ENCODE peak calls at places on chromosomes 12 and 14, in ten cellular contexts. V, N, W, T, B, J, D, I, P and Q are unnamed samples.

GRCh38 chr12:9221476-9221875 is 13.3 kb upstream of the PZP start:
- DNase-seq in T (no peak), N (no peak), P (no peak), I (no peak), D (no peak), V (no peak), J (no peak), W (no peak), B (no peak), Q (no peak)

GRCh38 chr12:106333756-106334155 is 23.8 kb upstream of the POLR3B start:
- DNase-seq in N (no peak), P (no peak), J (no peak), I (no peak), D (no peak), T (no peak), V (no peak), W (no peak), B (no peak), Q (no peak)

GRCh38 chr12:45730842-45731336 is 1.4 kb downstream of the ARID2 start:
- DNase-seq in W (no peak), N (no peak), J (peak; percentile 52), I (peak; percentile 8), T (no peak), B (no peak), V (no peak), D (peak; percentile 71), P (peak; percentile 6), Q (no peak)

GRCh38 chr12:111766608-111767361 is at the start of gene ALDH2:
- DNase-seq in J (peak; percentile 61), T (peak; percentile 66), D (no peak), V (peak; percentile 74), N (peak; percentile 66), B (no peak), I (peak; percentile 16), P (peak; percentile 72), W (peak; percentile 89), Q (peak; percentile 6)

GRCh38 chr14:91111443-91111842 is 2.4 kb upstream of the DGLUCY start:
- DNase-seq in D (no peak), I (no peak), W (no peak), J (no peak), T (no peak), B (no peak), N (no peak), V (no peak), P (no peak), Q (no peak)

GRCh38 chr12:129075451-129076208 is 222.4 kb downstream of the GLT1D1 start:
- DNase-seq in D (no peak), P (no peak), B (no peak), I (no peak), W (no peak), J (no peak), V (no peak), T (no peak), N (peak; percentile 40), Q (no peak)

GRCh38 chr12:106841471-106842302 is 67.2 kb downstream of the RIC8B start:
- DNase-seq in T (peak; percentile 16), B (no peak), J (peak; percentile 69), P (peak; percentile 63), V (no peak), I (no peak), D (peak; percentile 74), N (peak; percentile 50), W (no peak), Q (peak; percentile 31)

GRCh38 chr12:92224685-92225331 is 79.2 kb upstream of the BTG1 start:
- DNase-seq in P (peak; percentile 52), W (no peak), I (no peak), D (no peak), B (no peak), T (peak; percentile 9), J (peak; percentile 58), N (no peak), V (no peak), Q (no peak)

GRCh38 chr12:132596016-132596415 is 14.4 kb downstream of the LRCOL1 start:
- DNase-seq in B (no peak), W (no peak), I (no peak), N (no peak), D (no peak), V (no peak), P (no peak), T (no peak), J (peak; percentile 32), Q (no peak)

GRCh38 chr14:75905505-75905904 is 76.3 kb downstream of the TGFB3 start:
- DNase-seq in N (no peak), I (no peak), T (no peak), W (no peak), D (peak; percentile 73), V (no peak), B (peak; percentile 8), J (no peak), P (no peak), Q (no peak)

GRCh38 chr12:98698603-98699463 is 53.7 kb downstream of the APAF1 start:
- DNase-seq in D (peak; percentile 79), T (peak; percentile 69), N (peak; percentile 4), W (no peak), J (peak; percentile 76), P (peak; percentile 71), V (peak; percentile 71), I (peak; percentile 30), B (peak; percentile 65), Q (peak; percentile 31)

GRCh38 chr12:13220848-13221247 is 24.3 kb downstream of the EMP1 start:
- DNase-seq in I (no peak), W (no peak), N (no peak), T (no peak), J (peak; percentile 71), B (no peak), P (peak; percentile 41), V (no peak), D (no peak), Q (no peak)

GRCh38 chr12:5003025-5003666 is 40.5 kb upstream of the KCNA5 start:
- DNase-seq in W (peak; percentile 79), D (peak; percentile 71), J (peak; percentile 81), N (peak; percentile 83), P (peak; percentile 85), V (peak; percentile 77), I (peak; percentile 27), B (peak; percentile 12), T (peak; percentile 89), Q (peak; percentile 43)

GRCh38 chr12:30985814-30986452 is 59.4 kb downstream of the TSPAN11 start:
- DNase-seq in I (no peak), P (peak; percentile 86), V (peak; percentile 81), W (no peak), D (peak; percentile 67), J (peak; percentile 77), T (peak; percentile 82), N (peak; percentile 53), B (no peak), Q (peak; percentile 27)

GRCh38 chr14:96189288-96189711 is 15.3 kb upstream of the BDKRB2 start:
- DNase-seq in V (no peak), N (no peak), P (peak; percentile 88), B (no peak), J (peak; percentile 70), I (no peak), T (no peak), D (no peak), W (no peak), Q (no peak)

GRCh38 chr12:54989829-54990228 is 5.3 kb upstream of the TESPA1 start:
- DNase-seq in T (no peak), N (no peak), D (no peak), J (no peak), V (no peak), P (no peak), B (no peak), I (no peak), W (no peak), Q (no peak)

GRCh38 chr12:132275110-132275531 is 54.3 kb downstream of the GALNT9 start:
- DNase-seq in T (peak; percentile 39), N (no peak), I (no peak), D (no peak), J (peak; percentile 81), B (no peak), W (no peak), P (peak; percentile 89), V (peak; percentile 65), Q (peak; percentile 82)

GRCh38 chr12:106415134-106415533 is 57.6 kb downstream of the POLR3B start:
- DNase-seq in J (peak; percentile 75), P (peak; percentile 32), T (no peak), D (no peak), B (no peak), V (no peak), I (no peak), N (no peak), W (no peak), Q (no peak)

GRCh38 chr12:57816855-57817151 is 1.7 kb downstream of the AVIL start:
- DNase-seq in I (no peak), J (peak; percentile 69), V (no peak), D (peak; percentile 84), P (no peak), N (no peak), B (peak; percentile 95), W (peak; percentile 41), T (no peak), Q (no peak)

GRCh38 chr12:26566186-26566585 is 266.8 kb downstream of the ITPR2 start:
- DNase-seq in W (no peak), I (no peak), D (no peak), J (no peak), B (no peak), T (no peak), V (no peak), N (no peak), P (no peak), Q (no peak)